ENCODE peak calls at places on chromosomes 16 and 17, in four cellular contexts. Q, J, L and T are unnamed samples.

GRCh38 chr16:28309811-28310311 is 17.5 kb downstream of the SBK1 start:
- DNase-seq in L (no peak), J (no peak), Q (no peak), T (peak)

GRCh38 chr17:4807534-4808377 is 804 bp downstream of the PLD2 start:
- DNase-seq in L (no peak), Q (peak), J (no peak), T (no peak)

GRCh38 chr16:1435921-1436697 is 5.2 kb downstream of the PERCC1 start:
- DNase-seq in J (no peak), L (peak), Q (no peak), T (peak)

GRCh38 chr17:19590912-19591551 is 57.4 kb downstream of the SLC47A1 start:
- DNase-seq in L (peak), Q (peak), J (no peak), T (no peak)

GRCh38 chr17:15649861-15650391 is 30.4 kb upstream of the FBXW10B start:
- DNase-seq in J (no peak), L (no peak), Q (no peak), T (no peak)

GRCh38 chr16:52568495-52568894 is 21.6 kb upstream of the TOX3 start:
- DNase-seq in L (no peak), Q (no peak), J (no peak), T (no peak)

GRCh38 chr17:43368740-43369506 is 29.9 kb upstream of the ARL4D start:
- DNase-seq in J (no peak), Q (peak), L (peak), T (no peak)

GRCh38 chr16:11561440-11561797 is 25.3 kb downstream of the LITAF start:
- DNase-seq in Q (no peak), L (no peak), J (no peak), T (no peak)

GRCh38 chr16:67170168-67170947 is at the start of gene NOL3:
- DNase-seq in J (peak), L (peak), Q (peak), T (peak)

GRCh38 chr16:86761117-86761971 is 183.0 kb downstream of the FOXL1 start:
- DNase-seq in L (peak), J (no peak), Q (peak), T (peak)

GRCh38 chr17:231966-232807 is 50.7 kb upstream of the DOC2B start:
- DNase-seq in L (no peak), J (no peak), Q (peak), T (no peak)

GRCh38 chr16:83060-83603 is 5.1 kb downstream of the MPG start:
- DNase-seq in Q (no peak), J (no peak), L (no peak), T (no peak)

GRCh38 chr17:44522883-44523671 is 19.9 kb upstream of the GPATCH8 start:
- DNase-seq in J (peak), L (peak), Q (peak), T (peak)

GRCh38 chr17:35774499-35774898 is 13.8 kb downstream of the C17orf50 start:
- DNase-seq in L (no peak), J (no peak), Q (peak), T (no peak)

GRCh38 chr16:1039762-1040161 is 32.8 kb upstream of the SSTR5 start:
- DNase-seq in L (no peak), Q (no peak), J (no peak), T (no peak)

GRCh38 chr17:42118545-42118944 is 2.6 kb downstream of the KAT2A start:
- DNase-seq in Q (peak), L (peak), J (no peak), T (peak)

GRCh38 chr17:1860978-1861377 is 31.2 kb downstream of the RPA1 start:
- DNase-seq in Q (no peak), J (no peak), L (no peak), T (no peak)

GRCh38 chr16:30777591-30778297 is 9.3 kb downstream of the ZNF629 start:
- DNase-seq in L (no peak), Q (no peak), J (no peak), T (no peak)

GRCh38 chr17:6163632-6164319 is 93.6 kb downstream of the WSCD1 start:
- DNase-seq in Q (no peak), J (no peak), L (no peak), T (no peak)

GRCh38 chr16:15676506-15676905 is 26.5 kb downstream of the NDE1 start:
- DNase-seq in J (no peak), Q (no peak), L (no peak), T (no peak)

GRCh38 chr17:34095101-34095500 is 160.0 kb upstream of the CCL2 start:
- DNase-seq in Q (no peak), L (no peak), J (no peak), T (no peak)

GRCh38 chr17:50107790-50108414 is 12.8 kb downstream of the PDK2 start:
- DNase-seq in Q (no peak), J (no peak), L (no peak), T (no peak)

GRCh38 chr17:5562172-5562571 is 22.1 kb downstream of the NLRP1 start:
- DNase-seq in Q (no peak), J (no peak), L (no peak), T (peak)

GRCh38 chr17:57915980-57916757 is 39.0 kb downstream of the CUEDC1 start:
- DNase-seq in Q (peak), L (no peak), J (no peak), T (no peak)

GRCh38 chr16:8956265-8957060 is 7.2 kb downstream of the USP7 start:
- DNase-seq in Q (peak), L (no peak), J (no peak), T (no peak)
- H3K4me2 ChIP-seq in Q (no peak), L (no peak), J (peak), T (no peak)

GRCh38 chr16:80369559-80369958 is 171.2 kb upstream of the DYNLRB2 start:
- DNase-seq in L (peak), Q (peak), J (no peak), T (no peak)
- TF ChIP-seq FOXM1 in L (no peak), Q (no peak), J (no peak), T (no peak)

GRCh38 chr17:82435601-82436583 is 14.7 kb downstream of the CYBC1 start:
- DNase-seq in Q (no peak), J (no peak), L (no peak), T (no peak)

GRCh38 chr17:82433560-82434215 is 15.3 kb upstream of the OGFOD3 start:
- DNase-seq in J (no peak), L (no peak), Q (no peak), T (no peak)

GRCh38 chr17:82436601-82437324 is 13.8 kb downstream of the CYBC1 start:
- DNase-seq in Q (peak), J (no peak), L (no peak), T (no peak)

GRCh38 chr17:82434216-82434565 is 15.8 kb upstream of the OGFOD3 start:
- DNase-seq in Q (no peak), L (no peak), J (no peak), T (no peak)

GRCh38 chr17:82435103-82435502 is 15.4 kb downstream of the CYBC1 start:
- DNase-seq in Q (no peak), J (no peak), L (no peak), T (no peak)
- H3K4me2 ChIP-seq in Q (no peak), J (no peak), L (no peak), T (no peak)

GRCh38 chr17:75758131-75758905 is 6.7 kb downstream of the GALK1 start:
- DNase-seq in L (no peak), Q (peak), J (no peak), T (no peak)
- TF ChIP-seq FOXM1 in L (no peak), Q (no peak), J (no peak), T (no peak)

GRCh38 chr17:7334938-7335538 is 1.3 kb upstream of the ACAP1 start:
- DNase-seq in L (no peak), J (no peak), Q (no peak), T (no peak)
- H3K4me2 ChIP-seq in L (peak), J (peak), Q (no peak), T (no peak)

GRCh38 chr16:47774661-47775060 is 313.5 kb downstream of the PHKB start:
- DNase-seq in Q (no peak), L (peak), J (no peak), T (peak)

GRCh38 chr16:47777191-47777590 is 316.1 kb downstream of the PHKB start:
- DNase-seq in L (no peak), J (no peak), Q (no peak), T (no peak)

GRCh38 chr16:47780213-47780612 is 319.1 kb downstream of the PHKB start:
- DNase-seq in L (no peak), Q (no peak), J (no peak), T (no peak)

GRCh38 chr16:47778106-47778803 is 317.1 kb downstream of the PHKB start:
- DNase-seq in L (no peak), J (no peak), Q (no peak), T (no peak)

GRCh38 chr16:47779201-47780016 is 318.3 kb downstream of the PHKB start:
- DNase-seq in Q (no peak), J (peak), L (no peak), T (peak)
- TF ChIP-seq FOXM1 in Q (no peak), J (no peak), L (no peak), T (no peak)

DNA sequence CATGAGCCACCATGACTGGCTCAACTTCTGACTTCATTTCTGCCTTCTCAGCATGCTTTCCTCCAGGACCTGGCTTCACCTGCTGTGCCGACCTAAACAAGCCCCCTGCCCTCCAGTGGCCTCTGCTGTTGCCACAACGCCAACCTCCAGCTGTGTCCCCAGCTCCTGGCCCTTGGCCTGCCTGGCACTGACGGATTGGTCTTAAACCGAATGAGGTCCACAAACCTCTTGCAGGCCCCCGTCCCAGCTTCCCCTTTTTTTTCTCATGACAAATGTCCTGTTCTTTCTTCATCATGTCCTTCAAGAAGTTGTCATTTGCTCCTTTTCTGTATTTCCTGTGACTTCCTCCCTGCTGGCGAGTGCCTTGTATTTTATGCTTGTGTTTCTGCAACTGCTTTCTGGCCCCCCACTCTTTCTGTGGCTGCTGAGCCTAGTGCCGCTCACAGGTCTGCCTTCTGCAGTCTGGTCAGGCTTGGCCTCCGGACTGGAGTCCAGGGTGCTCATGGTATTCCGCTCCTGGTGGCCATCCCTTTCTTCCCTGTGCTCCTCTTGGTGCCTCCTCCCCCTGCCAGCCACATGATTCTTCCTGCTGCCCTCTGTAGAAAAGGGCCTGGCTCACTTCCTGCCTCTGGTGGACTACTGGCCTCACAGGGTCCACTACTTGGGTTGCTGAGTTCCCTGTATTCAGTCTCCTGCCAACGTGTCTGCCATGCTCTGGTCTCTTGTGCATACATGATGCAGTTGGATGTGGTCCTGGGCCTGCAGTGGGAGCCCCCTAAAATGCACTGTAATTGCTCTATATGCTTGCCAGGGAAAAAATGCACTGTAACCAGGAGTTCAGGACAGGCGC is 2.9 kb downstream of the ATP6V0C start:
- DNase-seq in Q (no peak), L (no peak), J (no peak), T (no peak)
- H3K4me2 ChIP-seq in Q (peak), L (peak), J (peak), T (no peak)

GRCh38 chr17:62630365-62631085 is 3.1 kb downstream of the MRC2 start:
- DNase-seq in Q (peak), L (no peak), J (no peak), T (no peak)

GRCh38 chr17:62631936-62632924 is 4.8 kb downstream of the MRC2 start:
- DNase-seq in Q (peak), L (no peak), J (no peak), T (no peak)

GRCh38 chr17:62629556-62630364 is 2.3 kb downstream of the MRC2 start:
- DNase-seq in J (no peak), L (no peak), Q (peak), T (no peak)

GRCh38 chr17:62628845-62629555 is 1.5 kb downstream of the MRC2 start:
- DNase-seq in L (no peak), Q (peak), J (no peak), T (no peak)

DNA sequence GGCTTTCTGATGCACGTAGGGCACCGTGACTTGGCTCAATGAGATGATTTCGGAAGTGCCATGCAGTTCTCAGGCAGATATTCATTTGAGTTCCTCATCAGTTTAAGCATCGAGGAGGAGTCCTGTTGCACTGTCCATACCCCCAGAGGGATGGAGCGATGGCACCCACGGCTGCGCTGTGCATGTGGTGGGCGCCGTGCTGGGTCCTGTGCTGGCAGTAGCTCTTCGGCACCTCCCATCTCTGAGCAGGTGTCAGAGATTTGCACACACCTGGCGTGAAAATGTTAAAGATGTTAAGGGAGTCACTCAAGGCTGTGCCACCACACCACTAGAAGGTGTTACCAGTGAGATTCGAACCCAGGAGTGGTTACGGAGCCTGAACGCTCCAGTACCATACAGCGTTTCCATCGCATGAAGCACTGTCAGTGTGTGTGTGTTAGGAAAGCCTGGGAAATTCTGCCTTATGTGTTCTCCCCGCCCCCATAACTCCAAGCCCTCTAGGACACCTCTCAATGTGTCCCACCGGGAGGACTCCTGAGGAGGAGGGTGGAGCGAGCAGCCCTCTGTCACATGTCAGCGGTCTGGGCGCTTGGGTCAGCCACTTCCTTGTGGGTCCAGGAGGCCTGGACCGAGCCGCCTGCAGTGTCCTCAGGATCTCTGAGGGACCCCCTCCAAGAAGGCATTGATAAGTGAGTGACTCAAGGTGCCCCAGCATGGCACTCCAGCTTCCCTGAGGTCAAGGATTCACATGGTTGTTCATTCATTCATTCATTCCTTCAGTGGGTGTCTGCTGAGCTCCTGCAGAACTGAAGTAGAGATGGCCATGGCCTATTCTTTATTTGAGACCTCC is 3.8 kb downstream of the MRC2 start:
- DNase-seq in Q (no peak), L (no peak), J (no peak), T (no peak)
- TF ChIP-seq FOXM1 in Q (no peak), L (no peak), J (no peak), T (no peak)

DNA sequence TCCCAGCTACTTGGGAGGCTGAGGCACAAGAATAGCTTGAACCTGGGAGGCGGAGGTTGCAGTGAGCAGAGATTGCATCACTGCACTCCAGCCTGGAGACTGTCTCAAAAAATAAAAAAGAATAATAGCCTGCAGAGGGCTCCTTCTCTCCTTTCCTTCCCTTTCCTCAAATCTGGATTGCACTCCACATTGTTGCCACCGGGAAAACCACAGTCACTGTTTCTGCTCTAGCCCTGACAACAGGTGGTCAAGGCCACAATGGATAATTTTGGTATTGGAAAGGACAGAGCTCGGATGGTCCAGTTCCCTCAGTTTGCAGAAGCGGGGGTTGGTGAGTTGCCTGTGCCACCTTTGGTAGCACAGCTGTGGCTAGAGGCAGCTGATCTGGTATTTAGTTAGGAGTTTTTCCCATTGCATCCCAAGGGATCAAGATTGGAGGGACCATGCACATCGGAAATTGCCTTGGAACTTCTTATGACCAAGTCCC is 44.7 kb upstream of the PRSS54 start:
- DNase-seq in Q (peak), J (no peak), L (peak), T (no peak)
- H3K4me2 ChIP-seq in Q (no peak), J (no peak), L (no peak), T (no peak)

DNA sequence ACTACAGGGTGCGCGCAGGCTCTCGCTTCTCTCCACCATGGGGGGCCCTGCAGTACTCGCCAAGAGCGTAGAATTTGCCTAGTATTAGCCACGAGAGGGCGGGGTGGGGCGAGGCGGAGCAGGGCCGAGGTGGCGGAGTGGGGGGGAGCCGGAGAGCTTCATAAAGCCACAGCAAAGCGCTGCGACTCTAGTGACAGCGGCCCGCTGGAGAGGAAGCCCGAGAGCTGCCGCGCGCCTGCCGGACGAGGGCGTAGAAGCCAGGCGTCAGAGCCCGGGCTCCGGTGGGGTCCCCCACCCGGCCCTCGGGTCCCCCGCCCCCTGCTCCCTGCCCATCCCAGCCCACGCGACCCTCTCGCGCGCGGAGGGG is at the start of gene TBX21:
- DNase-seq in L (peak), Q (peak), J (no peak), T (peak)
- TF ChIP-seq FOXM1 in L (no peak), Q (no peak), J (no peak), T (no peak)